ENCODE peak calls at places on chromosomes 5 and 9, in ten cellular contexts. Z is stomach, I is sigmoid colon, V is NB4, F is IMR-90, X is uterus, G is esophagus squamous epithelium, M is A549, J is tibial nerve, S is heart left ventricle. C is an unnamed sample.

GRCh38 chr9:106745457-106745856 is 117.5 kb upstream of the ZNF462 start:
- DNase-seq in F (no peak), Z (no peak), V (no peak), G (no peak), J (no peak), I (no peak), S (no peak), X (no peak), M (no peak), C (no peak)

GRCh38 chr5:34672196-34672595 is 16.1 kb downstream of the RAI14 start:
- DNase-seq in X (no peak), V (no peak), F (no peak), G (no peak), Z (no peak), M (no peak), I (no peak), J (no peak), S (no peak), C (no peak)

GRCh38 chr5:173353070-173353379 is 24.8 kb upstream of the STC2 start:
- DNase-seq in X (no peak), V (no peak), J (no peak), G (no peak), I (no peak), M (no peak), Z (no peak), F (no peak), S (no peak), C (no peak)

GRCh38 chr5:58348996-58349728 is 110.7 kb downstream of the PLK2 start:
- DNase-seq in F (peak; percentile 45), I (no peak), M (no peak), S (no peak), Z (no peak), G (no peak), V (no peak), X (no peak), J (no peak), C (no peak)

GRCh38 chr5:150122158-150122510 is 33.5 kb downstream of the PDGFRB start:
- DNase-seq in J (no peak), G (no peak), S (peak; percentile 33), I (no peak), F (no peak), X (peak; percentile 20), V (peak; percentile 73), M (peak; percentile 71), Z (peak; percentile 49), C (no peak)

GRCh38 chr5:119328753-119329602 is 26.8 kb upstream of the TNFAIP8 start:
- DNase-seq in Z (no peak), F (peak; percentile 87), V (no peak), M (no peak), J (no peak), I (no peak), S (no peak), X (no peak), G (no peak), C (no peak)

GRCh38 chr5:106127341-106127781 is 1543.4 kb downstream of the EFNA5 start:
- DNase-seq in M (no peak), G (no peak), V (no peak), Z (no peak), S (no peak), F (peak; percentile 14), I (no peak), X (no peak), J (no peak), C (peak; percentile 70)

GRCh38 chr5:80958611-80959010 is 1.6 kb upstream of the RASGRF2 start:
- DNase-seq in Z (no peak), S (no peak), F (no peak), J (no peak), V (no peak), G (no peak), I (no peak), X (no peak), M (no peak), C (no peak)

GRCh38 chr5:160471761-160472160 is 50.1 kb downstream of the PTTG1 start:
- DNase-seq in M (no peak), J (no peak), F (no peak), I (no peak), G (no peak), X (no peak), S (no peak), Z (no peak), V (peak; percentile 22), C (no peak)

GRCh38 chr5:160467555-160468418 is 46.1 kb downstream of the PTTG1 start:
- DNase-seq in X (peak; percentile 25), J (peak; percentile 44), M (peak; percentile 30), S (peak; percentile 90), V (peak; percentile 97), F (peak; percentile 87), I (peak; percentile 81), G (peak; percentile 41), Z (peak; percentile 89), C (peak; percentile 75)

GRCh38 chr5:160468576-160468975 is 46.9 kb downstream of the PTTG1 start:
- DNase-seq in Z (no peak), X (no peak), F (no peak), S (no peak), I (no peak), J (no peak), M (no peak), V (no peak), G (no peak), C (no peak)

GRCh38 chr5:160470437-160471341 is 49.0 kb downstream of the PTTG1 start:
- DNase-seq in F (peak; percentile 58), G (no peak), V (peak; percentile 56), I (no peak), M (no peak), J (peak; percentile 18), X (no peak), S (no peak), Z (peak; percentile 27), C (peak; percentile 21)

DNA sequence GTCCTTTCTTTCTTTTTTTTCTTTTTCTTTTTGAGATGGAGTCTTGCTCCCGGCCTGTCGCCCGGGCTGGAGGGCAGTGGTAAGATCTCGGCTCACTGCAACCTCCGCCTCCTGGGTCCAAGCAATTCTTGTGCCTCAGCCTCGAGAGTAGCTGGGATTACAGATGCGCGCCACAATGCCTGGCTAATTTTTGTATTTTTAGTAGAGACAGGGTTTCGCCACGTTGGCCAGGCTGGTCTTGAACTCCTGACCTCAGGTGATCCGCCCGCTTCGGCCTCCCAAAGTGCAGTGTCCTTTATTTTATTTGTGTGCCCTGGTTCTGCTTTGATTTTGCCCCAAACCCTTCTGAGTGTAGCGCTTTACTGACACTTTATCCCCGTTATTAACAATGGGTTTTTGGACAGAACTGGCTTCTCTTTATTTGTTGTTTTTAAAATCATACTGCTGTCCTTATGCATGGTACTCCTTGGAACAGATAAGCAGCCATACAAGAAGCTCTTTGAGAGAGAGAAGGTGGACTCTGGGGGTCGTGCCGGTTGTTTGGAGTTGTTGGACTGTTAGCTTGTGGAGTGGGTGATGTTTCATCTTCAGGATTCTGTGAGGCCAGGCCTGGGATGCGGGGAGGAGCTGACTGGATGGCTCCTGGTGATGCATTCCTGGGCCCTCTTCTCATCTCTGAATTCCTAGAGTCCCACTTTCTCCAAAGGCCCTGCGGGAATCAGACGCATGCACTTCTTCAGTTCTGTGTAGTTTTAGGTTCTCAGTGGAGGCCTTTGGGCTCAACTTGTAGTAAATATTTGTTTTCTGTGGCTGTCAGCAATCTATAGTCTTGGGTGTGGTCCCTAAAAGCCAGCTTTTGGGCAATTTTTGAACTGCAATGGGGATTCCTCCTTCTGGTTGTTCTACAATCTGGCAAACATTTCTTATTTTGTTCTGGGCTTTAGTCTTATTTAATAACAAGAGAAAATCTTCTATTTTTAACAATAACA is 47.8 kb downstream of the PTTG1 start:
- DNase-seq in I (no peak), V (peak; percentile 37), X (no peak), J (no peak), M (no peak), F (no peak), G (no peak), S (no peak), Z (no peak), C (no peak)
- H3K4me3 ChIP-seq in I (no peak overlapping the region), V (peak overlapping the region; percentile 84), X (no peak overlapping the region), J (no peak overlapping the region), M (no peak overlapping the region), F (no peak overlapping the region), G (no peak overlapping the region), S (peak overlapping the region; percentile 22), Z (no peak overlapping the region), C (no peak overlapping the region)

GRCh38 chr9:113886933-113887332 is 10.8 kb downstream of the ZNF618 start:
- DNase-seq in F (no peak), M (no peak), X (no peak), J (no peak), Z (no peak), V (no peak), S (no peak), G (no peak), I (no peak), C (no peak)

GRCh38 chr9:113890693-113891092 is 14.6 kb downstream of the ZNF618 start:
- DNase-seq in S (no peak), I (no peak), V (no peak), J (no peak), M (no peak), G (no peak), Z (no peak), X (no peak), F (no peak), C (no peak)

GRCh38 chr9:113888361-113888760 is 12.3 kb downstream of the ZNF618 start:
- DNase-seq in I (no peak), J (no peak), M (no peak), F (no peak), S (no peak), V (no peak), X (no peak), Z (no peak), G (no peak), C (no peak)

GRCh38 chr9:113887436-113887835 is 11.3 kb downstream of the ZNF618 start:
- DNase-seq in G (no peak), V (no peak), F (no peak), X (no peak), I (no peak), S (no peak), M (no peak), J (no peak), Z (no peak), C (no peak)

GRCh38 chr9:113888976-113889375 is 12.9 kb downstream of the ZNF618 start:
- DNase-seq in F (no peak), S (no peak), X (no peak), G (no peak), J (no peak), V (no peak), Z (no peak), M (no peak), I (no peak), C (no peak)
- TF ChIP-seq POLR2A in F (no peak), S (no peak), X (no peak), G (no peak), J (no peak), V (no peak), Z (no peak), M (no peak), I (no peak), C (no peak)

GRCh38 chr9:27473135-27473534 is 51.0 kb upstream of the IFNK start:
- DNase-seq in J (peak; percentile 27), I (peak; percentile 87), V (no peak), M (no peak), F (no peak), G (no peak), S (no peak), Z (no peak), X (peak; percentile 74), C (peak; percentile 88)
- TF ChIP-seq CTCF in J (no peak), I (no peak), V (no peak), M (no peak), F (no peak), G (no peak), S (no peak), Z (no peak), X (no peak), C (no peak)

GRCh38 chr9:136146126-136147037 is 27.7 kb upstream of the TMEM250 start:
- DNase-seq in M (no peak), J (no peak), Z (no peak), F (no peak), X (no peak), S (peak; percentile 51), V (no peak), G (no peak), I (no peak), C (no peak)

GRCh38 chr9:136147038-136147889 is 28.6 kb upstream of the TMEM250 start:
- DNase-seq in V (no peak), J (no peak), S (no peak), Z (no peak), G (no peak), X (no peak), M (no peak), I (no peak), F (no peak), C (no peak)

GRCh38 chr9:136149853-136150252 is 31.2 kb upstream of the TMEM250 start:
- DNase-seq in S (peak; percentile 46), Z (no peak), F (no peak), X (no peak), V (no peak), J (no peak), M (no peak), G (no peak), I (no peak), C (no peak)

GRCh38 chr9:136148766-136149165 is 30.1 kb upstream of the TMEM250 start:
- DNase-seq in I (no peak), V (no peak), J (no peak), M (no peak), G (no peak), Z (no peak), X (no peak), S (no peak), F (no peak), C (no peak)

DNA sequence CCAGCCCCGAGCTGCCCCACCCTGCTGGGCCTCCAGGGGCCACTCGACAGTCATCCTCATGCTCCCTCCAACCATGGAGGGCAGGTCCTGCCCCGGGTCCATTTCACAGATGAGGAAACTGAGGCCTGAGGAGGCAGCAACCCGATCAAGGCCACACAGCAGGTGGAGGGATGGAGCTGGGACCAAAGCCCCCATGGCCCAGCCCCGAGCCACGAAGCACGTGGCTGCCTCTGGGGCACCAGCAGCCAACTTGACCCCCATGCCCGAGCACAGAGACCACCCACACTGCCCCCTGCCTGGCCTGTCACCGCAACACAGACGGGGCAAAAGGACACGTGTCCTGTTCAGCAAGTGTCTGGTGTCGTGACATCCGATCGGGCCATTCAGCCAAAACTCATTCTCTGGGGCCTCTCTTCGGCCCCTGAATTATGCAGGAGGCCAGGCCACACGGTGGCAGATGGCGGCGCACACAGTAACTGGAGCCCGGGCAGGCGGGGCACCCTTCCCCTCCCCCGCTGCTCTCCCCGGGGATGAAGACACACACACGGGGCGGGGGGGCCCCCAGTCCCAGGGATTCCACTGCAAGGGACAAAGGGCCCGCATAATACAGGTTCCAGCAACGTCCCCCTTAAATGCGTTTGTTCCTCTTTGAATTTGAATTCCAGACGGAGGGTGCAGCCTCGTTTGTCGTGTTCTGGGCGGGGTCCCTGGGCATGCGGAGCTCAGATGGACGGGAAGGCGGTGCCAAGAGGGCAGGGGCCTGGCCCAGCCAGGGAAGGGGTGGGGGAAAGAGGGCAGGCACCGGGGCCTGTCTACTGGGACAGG is 29.4 kb upstream of the TMEM250 start:
- DNase-seq in V (no peak), M (no peak), I (no peak), S (no peak), Z (no peak), F (no peak), X (no peak), J (no peak), G (no peak), C (no peak)
- H3K4me3 ChIP-seq in V (no peak overlapping the region), M (no peak overlapping the region), I (no peak overlapping the region), S (no peak overlapping the region), Z (no peak overlapping the region), F (no peak overlapping the region), X (no peak overlapping the region), J (no peak overlapping the region), G (no peak overlapping the region), C (no peak overlapping the region)

C was measured in lower leg skin.